ENCODE peak calls at places on chromosomes 12 and 14, in six cellular contexts. R is AG09309, S is A673, F is cerebellar cortex, L is dorsolateral prefrontal cortex, Y is RWPE1. J is an unnamed sample.

GRCh38 chr12:130973109-130973508 is 19.4 kb downstream of the ADGRD1 start:
- DNase-seq in R (no peak), L (no peak), F (no peak), Y (no peak), S (no peak), J (no peak)

GRCh38 chr14:93303659-93304058 is 29.2 kb downstream of the BTBD7 start:
- DNase-seq in L (no peak), S (no peak), Y (no peak), F (no peak), R (no peak), J (no peak)

GRCh38 chr12:608921-609320 is 54.3 kb downstream of the NINJ2 start:
- DNase-seq in R (no peak), F (no peak), S (no peak), Y (no peak), L (no peak), J (no peak)

GRCh38 chr14:26597136-26598080 is at the start of gene NOVA1:
- DNase-seq in R (no peak), L (peak), Y (peak), S (no peak), F (no peak), J (peak)

GRCh38 chr12:110022980-110023633 is 23.9 kb downstream of the ANKRD13A start:
- DNase-seq in L (peak), S (no peak), R (no peak), F (peak), Y (no peak), J (no peak)

GRCh38 chr14:103233328-103233727 is 100.7 kb upstream of the EIF5 start:
- DNase-seq in R (no peak), F (no peak), Y (no peak), L (no peak), S (no peak), J (no peak)

GRCh38 chr14:105249175-105250007 is 1.1 kb downstream of the BTBD6 start:
- DNase-seq in F (no peak), Y (no peak), R (no peak), L (peak), S (peak), J (no peak)

GRCh38 chr14:68380304-68380840 is 412.5 kb downstream of the ZFP36L1 start:
- DNase-seq in L (no peak), F (no peak), Y (no peak), S (no peak), R (no peak), J (no peak)

J was measured in C1 segment of cervical spinal cord.